ENCODE peak calls at places on chromosomes 5 and 9, in nine cellular contexts. Z is CD4-positive, alpha-beta T cell; P is body of pancreas; S is MCF 10A; L is Caco-2; G is BE2C; D is mammary epithelial cell; K is mucosa of descending colon; O is endothelial cell. M is an unnamed sample.

GRCh38 chr5:172606156-172606785 is 34.8 kb upstream of the NEURL1B start:
- DNase-seq in O (no peak), P (no peak), Z (no peak), K (no peak), G (no peak), D (no peak), S (no peak), L (no peak), M (no peak)

GRCh38 chr5:57613726-57614125 is 131.1 kb upstream of the ACTBL2 start:
- DNase-seq in P (no peak), O (no peak), D (no peak), Z (no peak), G (no peak), K (no peak), L (no peak), S (no peak), M (no peak)

GRCh38 chr5:133373121-133373870 is 239.0 kb downstream of the FSTL4 start:
- DNase-seq in P (no peak), L (no peak), S (peak), K (no peak), D (peak), Z (no peak), O (no peak), G (no peak), M (no peak)

GRCh38 chr9:76729116-76729515 is 35.1 kb upstream of the PCA3 start:
- DNase-seq in G (no peak), D (no peak), S (no peak), K (no peak), L (no peak), Z (no peak), O (no peak), P (no peak), M (no peak)

GRCh38 chr9:109799792-109800191 is 19.8 kb downstream of the PALM2AKAP2 start:
- DNase-seq in K (no peak), G (no peak), O (no peak), L (no peak), S (no peak), D (peak), Z (no peak), P (no peak), M (no peak)

GRCh38 chr9:81776390-81776789 is 87.0 kb upstream of the TLE1 start:
- DNase-seq in G (no peak), P (no peak), S (no peak), K (no peak), Z (no peak), L (no peak), O (no peak), D (no peak), M (no peak)

GRCh38 chr9:133129001-133129799 is 8.2 kb upstream of the RALGDS start:
- DNase-seq in O (no peak), P (peak), D (no peak), S (no peak), G (no peak), Z (no peak), L (no peak), K (peak), M (no peak)

GRCh38 chr5:164184158-164184557 is 678.7 kb downstream of the MAT2B start:
- DNase-seq in P (no peak), D (no peak), K (no peak), S (no peak), O (no peak), G (no peak), Z (no peak), L (no peak), M (no peak)

GRCh38 chr5:178622679-178623247 is 4.1 kb downstream of the CLK4 start:
- DNase-seq in K (no peak), D (peak), G (no peak), O (no peak), Z (no peak), P (no peak), L (no peak), S (no peak), M (no peak)

GRCh38 chr9:2634158-2634557 is 12.6 kb downstream of the VLDLR start:
- DNase-seq in K (no peak), L (no peak), O (no peak), P (peak), D (no peak), G (no peak), S (no peak), Z (no peak), M (no peak)

GRCh38 chr5:142499591-142500384 is 175.0 kb upstream of the SPRY4 start:
- DNase-seq in K (no peak), D (no peak), G (no peak), P (no peak), O (no peak), Z (no peak), L (peak), S (no peak), M (no peak)

GRCh38 chr5:103120607-103121200 is 603 bp downstream of the PPIP5K2 start:
- DNase-seq in P (peak), D (peak), K (peak), S (peak), Z (peak), L (peak), O (no peak), G (no peak), M (peak)

GRCh38 chr5:55626805-55627204 is 85.3 kb downstream of the SLC38A9 start:
- DNase-seq in O (no peak), P (no peak), Z (no peak), K (no peak), D (no peak), L (no peak), S (no peak), G (no peak), M (no peak)

GRCh38 chr5:94432499-94432898 is 185.9 kb downstream of the KIAA0825 start:
- DNase-seq in P (peak), D (no peak), S (peak), G (no peak), L (no peak), O (no peak), K (no peak), Z (no peak), M (no peak)

GRCh38 chr5:33890633-33891032 is 1.2 kb downstream of the ADAMTS12 start:
- DNase-seq in O (peak), K (no peak), L (no peak), D (peak), G (no peak), Z (no peak), P (no peak), S (no peak), M (peak)

GRCh38 chr5:154997746-154998145 is 15.8 kb upstream of the KIF4B start:
- DNase-seq in D (peak), S (peak), O (no peak), K (no peak), L (no peak), Z (no peak), G (no peak), P (no peak), M (no peak)

GRCh38 chr5:143921525-143922311 is 109.8 kb downstream of the HMHB1 start:
- DNase-seq in S (peak), G (no peak), Z (no peak), D (peak), P (no peak), K (no peak), O (no peak), L (no peak), M (no peak)

GRCh38 chr5:56851258-56851941 is 36.1 kb downstream of the MAP3K1 start:
- DNase-seq in L (no peak), S (no peak), O (no peak), D (no peak), K (no peak), P (peak), G (no peak), Z (no peak), M (no peak)

GRCh38 chr9:106921341-106921899 is 58.5 kb downstream of the ZNF462 start:
- DNase-seq in L (peak), D (no peak), Z (no peak), K (no peak), P (peak), O (no peak), S (peak), G (peak), M (peak)

GRCh38 chr9:127451681-127452480 is 571 bp downstream of the LRSAM1 start:
- DNase-seq in G (peak), K (peak), Z (peak), O (peak), P (peak), D (peak), S (peak), L (peak), M (peak)

GRCh38 chr5:56465757-56466127 is 232.6 kb upstream of the ANKRD55 start:
- DNase-seq in P (no peak), L (no peak), S (no peak), O (no peak), Z (no peak), D (no peak), K (no peak), G (peak), M (no peak)

GRCh38 chr5:143582869-143583268 is 179.4 kb upstream of the NR3C1 start:
- DNase-seq in D (peak), Z (no peak), G (no peak), K (no peak), L (no peak), S (peak), P (no peak), O (no peak), M (no peak)

GRCh38 chr5:151270599-151270998 is 17.6 kb downstream of the GM2A start:
- DNase-seq in Z (no peak), K (no peak), D (peak), G (no peak), L (no peak), P (no peak), O (no peak), S (no peak), M (no peak)

GRCh38 chr5:11048760-11049159 is 287.7 kb upstream of the DAP start:
- DNase-seq in L (peak), D (no peak), K (no peak), Z (no peak), G (no peak), P (no peak), S (no peak), O (no peak), M (no peak)

GRCh38 chr5:180682560-180682959 is 33.2 kb upstream of the FLT4 start:
- DNase-seq in P (no peak), O (no peak), Z (no peak), G (no peak), L (no peak), K (no peak), D (no peak), S (no peak), M (no peak)

GRCh38 chr5:68709229-68709628 is 384.6 kb upstream of the SLC30A5 start:
- DNase-seq in G (no peak), O (no peak), D (no peak), L (no peak), Z (no peak), P (no peak), K (no peak), S (no peak), M (no peak)

GRCh38 chr9:91727316-91727861 is 222.6 kb downstream of the ROR2 start:
- DNase-seq in Z (no peak), L (peak), S (peak), K (no peak), O (peak), D (peak), P (peak), G (peak), M (peak)

GRCh38 chr5:74418709-74419108 is 221.8 kb downstream of the ENC1 start:
- DNase-seq in L (peak), G (no peak), O (no peak), K (peak), P (no peak), D (no peak), S (no peak), Z (no peak), M (no peak)

GRCh38 chr9:98727428-98727827 is 18.7 kb upstream of the GABBR2 start:
- DNase-seq in Z (no peak), O (no peak), L (no peak), S (no peak), G (no peak), K (no peak), D (no peak), P (no peak), M (no peak)

GRCh38 chr9:126986506-126986951 is 71.9 kb downstream of the RALGPS1 start:
- DNase-seq in K (no peak), G (no peak), P (no peak), O (no peak), S (peak), L (no peak), Z (peak), D (peak), M (no peak)

DNA sequence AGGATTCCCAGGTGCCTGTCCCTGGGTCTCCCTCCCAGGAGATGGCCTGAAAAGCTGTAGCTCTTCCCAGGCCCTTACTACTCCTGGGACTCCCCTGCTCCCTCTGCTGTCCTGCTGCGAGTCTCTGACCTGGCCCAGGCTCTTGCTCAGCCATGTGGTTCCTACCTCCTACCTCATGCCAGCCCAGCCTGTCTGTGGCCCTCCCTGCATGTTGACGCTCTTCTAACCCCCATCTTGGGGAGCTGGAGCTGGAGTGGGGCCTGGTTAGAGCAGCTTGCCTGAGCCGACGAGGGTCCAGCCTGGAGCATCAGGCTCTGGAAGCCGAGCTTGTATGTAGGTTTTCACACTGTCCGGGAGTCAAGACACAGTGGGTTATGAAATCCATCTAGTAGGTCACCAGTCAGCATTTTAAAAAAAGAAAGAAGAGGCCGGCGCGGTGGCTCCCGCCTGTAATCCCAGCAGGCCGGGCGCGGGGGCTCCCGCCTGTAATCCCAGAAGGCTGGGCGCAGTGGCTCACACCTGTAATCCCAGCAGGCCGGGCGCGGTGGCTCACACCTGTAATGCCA is 244.4 kb downstream of the FANCC start:
- DNase-seq in Z (no peak), S (no peak), O (peak), D (no peak), L (peak), G (no peak), P (no peak), K (no peak), M (no peak)
- TF ChIP-seq CTCF in Z (no peak), S (no peak), O (no peak), D (no peak), L (peak), G (peak), P (no peak), K (no peak), M (no peak)

GRCh38 chr9:134976403-134976802 is 58.7 kb upstream of the FCN1 start:
- DNase-seq in G (no peak), P (no peak), K (no peak), L (no peak), O (no peak), Z (no peak), S (no peak), D (no peak), M (no peak)

GRCh38 chr9:134972140-134972539 is 54.4 kb upstream of the FCN1 start:
- DNase-seq in Z (no peak), G (no peak), D (no peak), P (no peak), S (no peak), L (no peak), K (peak), O (no peak), M (no peak)

GRCh38 chr9:134971196-134971595 is 53.5 kb upstream of the FCN1 start:
- DNase-seq in O (no peak), D (no peak), K (no peak), P (no peak), L (no peak), Z (no peak), S (no peak), G (no peak), M (no peak)

GRCh38 chr9:134970719-134971118 is 53.0 kb upstream of the FCN1 start:
- DNase-seq in S (no peak), G (no peak), K (peak), O (no peak), Z (no peak), L (no peak), P (no peak), D (no peak), M (no peak)

DNA sequence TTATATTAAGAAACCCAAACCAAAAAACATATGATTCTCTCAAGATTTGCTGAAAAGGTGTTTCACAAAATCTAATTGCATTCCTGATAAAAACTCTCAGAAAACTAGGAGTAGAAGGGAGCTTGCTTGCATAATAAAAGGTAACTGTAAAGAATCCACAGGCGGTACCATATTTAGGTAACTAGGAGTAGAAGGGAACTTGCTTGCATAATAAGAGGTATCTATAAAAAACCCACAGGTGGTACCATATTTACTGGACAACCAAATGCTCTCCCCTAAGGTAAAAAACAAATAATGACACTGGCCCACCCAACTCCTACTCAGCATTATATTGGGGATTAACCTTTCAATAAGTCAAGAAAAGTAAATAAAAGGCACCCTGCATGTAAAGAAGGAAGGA is 57.5 kb upstream of the FCN1 start:
- DNase-seq in D (no peak), P (no peak), K (no peak), O (no peak), L (no peak), G (no peak), S (no peak), Z (no peak), M (no peak)
- TF ChIP-seq CTCF in D (no peak), P (no peak), K (no peak), O (no peak), L (no peak), G (no peak), S (no peak), Z (no peak), M (no peak)

GRCh38 chr5:59021837-59022514 is 439.1 kb downstream of the RAB3C start:
- DNase-seq in O (no peak), G (peak), K (peak), S (peak), L (no peak), D (peak), Z (no peak), P (peak), M (no peak)

GRCh38 chr5:59021286-59021673 is 438.4 kb downstream of the RAB3C start:
- DNase-seq in Z (no peak), K (no peak), O (no peak), D (no peak), P (no peak), S (no peak), G (no peak), L (no peak), M (no peak)

GRCh38 chr5:59020611-59021285 is 437.9 kb downstream of the RAB3C start:
- DNase-seq in K (no peak), G (no peak), P (no peak), O (no peak), S (peak), Z (no peak), D (peak), L (peak), M (no peak)

GRCh38 chr5:59019078-59019477 is 436.2 kb downstream of the RAB3C start:
- DNase-seq in D (no peak), G (no peak), S (no peak), L (no peak), K (no peak), P (no peak), O (no peak), Z (no peak), M (no peak)

GRCh38 chr5:59016925-59017324 is 434.1 kb downstream of the RAB3C start:
- DNase-seq in P (no peak), D (no peak), O (no peak), G (no peak), S (no peak), K (no peak), L (no peak), Z (no peak), M (no peak)
- TF ChIP-seq CTCF in P (no peak), D (no peak), O (no peak), G (no peak), S (no peak), K (no peak), L (no peak), Z (no peak), M (no peak)

GRCh38 chr9:15306757-15307522 is at the start of gene TTC39B:
- DNase-seq in O (peak), G (peak), K (peak), S (peak), D (peak), Z (peak), L (peak), P (peak), M (peak)
- TF ChIP-seq CTCF in O (no peak), G (no peak), K (no peak), S (no peak), D (no peak), Z (no peak), L (no peak), P (no peak), M (no peak)

DNA sequence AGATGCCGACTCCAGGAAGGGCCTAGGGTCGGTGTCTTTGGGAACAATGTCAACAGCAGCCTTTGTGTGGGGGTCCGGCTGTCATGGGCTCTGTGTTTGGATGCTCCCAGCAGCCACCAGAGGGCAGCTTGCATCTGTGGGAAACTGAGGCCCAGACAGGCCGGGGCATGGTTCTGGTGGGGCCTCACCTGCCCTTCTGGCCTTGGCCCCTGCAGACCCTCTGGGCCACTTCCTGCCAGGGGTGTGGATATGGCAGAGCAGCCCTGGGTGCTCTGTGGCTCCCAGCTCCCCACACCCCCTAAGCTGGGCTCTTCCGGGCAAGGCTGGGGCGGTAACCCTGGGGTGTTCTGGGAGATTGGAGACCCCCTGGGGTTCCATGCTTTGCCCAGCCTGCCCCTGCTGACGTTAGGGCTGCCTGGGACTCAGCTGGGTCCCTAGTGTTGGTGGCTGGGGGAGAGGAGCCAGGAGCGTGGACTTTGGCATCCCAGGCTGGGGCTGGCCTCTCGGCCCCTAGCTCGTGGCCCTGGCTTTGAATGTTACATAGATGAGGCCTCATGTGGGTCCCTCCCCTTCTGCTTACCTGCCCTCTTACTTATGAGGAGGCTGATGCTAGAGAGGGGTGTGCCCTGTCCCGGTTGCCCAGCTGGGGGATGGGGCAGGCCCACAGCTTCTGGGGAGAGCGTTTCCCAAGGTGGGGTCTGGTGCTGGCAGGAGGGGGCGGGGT is 38.3 kb downstream of the RXRA start:
- DNase-seq in P (no peak), Z (no peak), D (no peak), O (no peak), L (peak), K (no peak), G (no peak), S (no peak), M (no peak)
- TF ChIP-seq CTCF in P (no peak), Z (no peak), D (no peak), O (no peak), L (no peak), K (no peak), G (peak), S (no peak), M (no peak)

DNA sequence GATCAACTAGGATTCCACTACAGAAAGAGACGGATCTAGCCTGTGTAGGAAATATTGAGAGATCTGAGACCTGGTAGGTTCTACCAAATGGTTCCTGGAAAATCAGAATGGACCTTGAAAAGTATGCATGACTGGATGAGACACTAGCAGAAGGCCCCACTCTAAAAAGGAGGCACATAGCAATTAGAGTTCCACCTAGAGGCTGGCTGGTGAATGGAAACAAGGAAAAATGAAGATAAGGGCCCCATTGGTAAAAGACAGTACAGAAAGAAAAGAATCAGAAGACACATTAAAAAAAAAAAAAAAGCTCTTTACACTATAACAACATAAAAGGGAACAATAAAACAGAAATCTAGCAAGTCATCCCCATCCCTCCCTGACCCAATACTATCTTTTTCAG is 518.5 kb downstream of the NR2F1-AS1 start:
- DNase-seq in K (no peak), L (peak), Z (no peak), D (no peak), P (no peak), O (no peak), G (no peak), S (peak), M (no peak)
- TF ChIP-seq CTCF in K (no peak), L (peak), Z (no peak), D (peak), P (no peak), O (no peak), G (peak), S (no peak), M (no peak)

M was measured in nephron progenitor cell.